ENCODE peak calls at places on chromosomes 1 and 21, in nine cellular contexts. Y is stimulated activated naive B cell treated with anti-CD40 and anti-IgM and Interleukin-4, amounts not matched to agents 10 μg/mL and 1 μg/mL and 100 μg/mL, for 72 hours; G is neural crest cell; X is substantia nigra; P is left lobe of liver; C is pulmonary artery endothelial cell; D is fibroblast of the conjunctiva; B is AML-193; T is GM13977. N is an unnamed sample.
A peak's percentile ranks its signal among the peaks of the same experiment; 100 is the strongest.

GRCh38 chr1:108661030-108661609 is at the start of gene HENMT1:
- DNase-seq in X (peak; percentile 55), D (peak; percentile 33), G (peak; percentile 51), C (no peak), T (peak; percentile 82), P (peak; percentile 56), B (peak; percentile 85), Y (peak; percentile 78), N (no peak)

GRCh38 chr1:208280681-208281439 is 36.7 kb upstream of the PLXNA2 start:
- DNase-seq in Y (no peak), P (no peak), X (no peak), G (no peak), T (no peak), C (no peak), D (no peak), B (no peak), N (no peak)

GRCh38 chr1:16921391-16922185 is at the start of gene CROCC:
- DNase-seq in D (no peak), P (no peak), T (peak; percentile 65), B (no peak), C (no peak), G (peak; percentile 63), Y (no peak), X (peak; percentile 30), N (no peak)

GRCh38 chr1:40075251-40075650 is 21.8 kb downstream of the PPT1 start:
- DNase-seq in C (no peak), Y (no peak), P (no peak), T (no peak), G (no peak), D (no peak), B (peak; percentile 31), X (no peak), N (no peak)

GRCh38 chr21:46633561-46633960 is 1.9 kb upstream of the PRMT2 start:
- DNase-seq in X (no peak), D (no peak), T (no peak), G (no peak), C (no peak), Y (no peak), P (no peak), B (no peak), N (no peak)

GRCh38 chr1:242754061-242754648 is 229.7 kb upstream of the PLD5 start:
- DNase-seq in B (no peak), C (no peak), G (no peak), T (no peak), Y (no peak), P (no peak), D (no peak), X (no peak), N (no peak)

GRCh38 chr1:150404465-150404864 is 40.5 kb downstream of the RPRD2 start:
- DNase-seq in B (no peak), D (no peak), X (no peak), P (no peak), Y (no peak), C (no peak), G (no peak), T (no peak), N (no peak)

GRCh38 chr1:32757213-32757895 is 54.8 kb upstream of the SYNC start:
- DNase-seq in G (no peak), T (no peak), D (no peak), Y (no peak), B (no peak), C (no peak), X (no peak), P (no peak), N (no peak)

GRCh38 chr21:29105218-29105617 is 25.2 kb upstream of the MAP3K7CL start:
- DNase-seq in G (no peak), P (no peak), C (no peak), D (no peak), X (no peak), T (no peak), Y (no peak), B (no peak), N (no peak)

GRCh38 chr1:172408958-172409357 is 11.5 kb upstream of the C1orf105 start:
- DNase-seq in P (no peak), X (no peak), D (no peak), C (no peak), G (no peak), T (no peak), Y (no peak), B (no peak), N (no peak)

GRCh38 chr1:112460672-112461071 is 48.1 kb upstream of the WNT2B start:
- DNase-seq in Y (no peak), D (no peak), X (no peak), C (no peak), P (no peak), T (no peak), G (no peak), B (no peak), N (no peak)

GRCh38 chr1:54239603-54240002 is 39.6 kb downstream of the MRPL37 start:
- DNase-seq in G (no peak), Y (no peak), T (no peak), X (peak; percentile 29), B (no peak), C (no peak), P (no peak), D (no peak), N (no peak)

GRCh38 chr1:223845810-223846667 is at the start of gene TP53BP2:
- DNase-seq in B (peak; percentile 80), P (peak; percentile 93), D (peak; percentile 78), T (peak; percentile 89), Y (peak; percentile 88), C (peak; percentile 66), G (peak; percentile 79), X (peak; percentile 87), N (peak; percentile 89)

GRCh38 chr1:245933431-245934042 is 573.5 kb downstream of the SMYD3 start:
- DNase-seq in B (no peak), G (no peak), X (no peak), C (no peak), D (no peak), Y (no peak), T (no peak), P (no peak), N (no peak)

GRCh38 chr1:225644666-225645065 is 8.3 kb downstream of the ENAH start:
- DNase-seq in P (no peak), G (no peak), X (no peak), B (no peak), C (no peak), D (no peak), T (no peak), Y (no peak), N (no peak)

GRCh38 chr1:89884718-89885596 is 64.1 kb downstream of the LRRC8D start:
- DNase-seq in Y (no peak), B (no peak), G (no peak), D (no peak), C (peak; percentile 71), T (no peak), X (no peak), P (no peak), N (no peak)

GRCh38 chr1:154664331-154664730 is 56.3 kb upstream of the ADAR start:
- DNase-seq in B (no peak), G (no peak), C (no peak), D (no peak), P (no peak), Y (no peak), X (no peak), T (no peak), N (no peak)

GRCh38 chr21:44415073-44416025 is 40.0 kb upstream of the LRRC3 start:
- DNase-seq in D (no peak), G (no peak), T (no peak), C (no peak), Y (no peak), P (peak; percentile 28), X (no peak), B (no peak), N (no peak)

GRCh38 chr1:48471603-48472576 is at the start of gene SPATA6:
- DNase-seq in P (peak; percentile 98), B (peak; percentile 84), D (peak; percentile 92), G (peak; percentile 92), T (peak; percentile 97), C (peak; percentile 70), X (peak; percentile 98), Y (peak; percentile 90), N (peak; percentile 95)

GRCh38 chr1:71028981-71029380 is 18.6 kb downstream of the PTGER3 start:
- DNase-seq in T (no peak), X (no peak), P (no peak), B (no peak), D (no peak), C (no peak), Y (no peak), G (no peak), N (no peak)

GRCh38 chr1:59132353-59132752 is 164.5 kb upstream of the FGGY start:
- DNase-seq in B (no peak), C (no peak), T (no peak), P (no peak), Y (no peak), D (no peak), G (no peak), X (no peak), N (no peak)

GRCh38 chr1:199979071-199979470 is 48.4 kb upstream of the NR5A2 start:
- DNase-seq in D (no peak), G (no peak), Y (no peak), X (no peak), T (no peak), C (no peak), B (no peak), P (no peak), N (no peak)

GRCh38 chr1:105027838-105028471 is 1278.3 kb downstream of the AMY1C start:
- DNase-seq in X (no peak), D (no peak), Y (no peak), C (no peak), B (no peak), T (no peak), P (no peak), G (no peak), N (no peak)

GRCh38 chr1:95035536-95035935 is 37.2 kb downstream of the ALG14 start:
- DNase-seq in C (no peak), Y (no peak), D (peak; percentile 69), B (no peak), X (no peak), P (no peak), T (no peak), G (no peak), N (no peak)

GRCh38 chr21:27572681-27573080 is 605.8 kb upstream of the ADAMTS5 start:
- DNase-seq in P (no peak), X (no peak), Y (no peak), G (no peak), C (no peak), T (no peak), D (peak; percentile 16), B (no peak), N (no peak)

GRCh38 chr1:84253891-84254290 is 47.6 kb upstream of the SAMD13 start:
- DNase-seq in G (no peak), T (no peak), B (no peak), Y (no peak), X (peak; percentile 94), D (peak; percentile 57), P (no peak), C (no peak), N (peak; percentile 45)

GRCh38 chr21:9763306-9763705 is 758.1 kb upstream of the TPTE start:
- DNase-seq in Y (no peak), G (no peak), B (no peak), D (no peak), C (no peak), T (no peak), X (no peak), P (no peak), N (no peak)

GRCh38 chr1:202547215-202547614 is 163.0 kb downstream of the SYT2 start:
- DNase-seq in T (no peak), C (no peak), B (no peak), X (no peak), P (no peak), D (no peak), Y (no peak), G (no peak), N (no peak)

GRCh38 chr1:175887981-175888428 is 144.6 kb upstream of the TNR start:
- DNase-seq in T (peak; percentile 74), P (peak; percentile 53), D (peak; percentile 36), B (peak; percentile 7), X (peak; percentile 84), Y (peak; percentile 11), G (peak; percentile 67), C (no peak), N (peak; percentile 42)

GRCh38 chr21:35394634-35395369 is 345.7 kb upstream of the RUNX1 start:
- DNase-seq in P (no peak), B (no peak), D (no peak), X (no peak), T (no peak), Y (no peak), G (no peak), C (no peak), N (no peak)

GRCh38 chr1:38576241-38576640 is 283.3 kb downstream of the RRAGC start:
- DNase-seq in B (no peak), T (no peak), D (no peak), Y (no peak), X (no peak), C (no peak), G (no peak), P (no peak), N (no peak)

N was measured in DMS153.